ENCODE peak calls at places on chromosomes 6 and 20, in four cellular contexts. S is coronary artery, G is GM23248, Y is colonic mucosa. B is an unnamed sample.

GRCh38 chr6:115456848-115457247 is 603.8 kb downstream of the FRK start:
- DNase-seq in S (no peak), G (no peak), Y (no peak), B (no peak)

GRCh38 chr6:170152111-170152926 is 138.6 kb downstream of the DLL1 start:
- DNase-seq in S (no peak), G (no peak), Y (peak; percentile 51), B (no peak)

GRCh38 chr6:169321546-169321945 is 67.9 kb upstream of the THBS2 start:
- DNase-seq in S (no peak), G (no peak), Y (no peak), B (no peak)

GRCh38 chr6:133764011-133764812 is 124.7 kb upstream of the TCF21 start:
- DNase-seq in S (no peak), G (peak; percentile 75), Y (no peak), B (peak; percentile 67)

GRCh38 chr6:6494677-6495076 is 93.8 kb upstream of the LY86 start:
- DNase-seq in S (no peak), G (peak; percentile 16), Y (peak; percentile 41), B (no peak)

GRCh38 chr20:3673551-3674070 is 8.2 kb downstream of the ADAM33 start:
- DNase-seq in S (no peak), G (no peak), Y (no peak), B (no peak)

GRCh38 chr6:33822575-33823395 is 19.0 kb upstream of the MLN start:
- DNase-seq in S (no peak), G (peak; percentile 58), Y (no peak), B (peak; percentile 43)

GRCh38 chr6:169898788-169899480 is 147.5 kb downstream of the ERMARD start:
- DNase-seq in S (no peak), G (no peak), Y (no peak), B (no peak)

GRCh38 chr6:158784505-158784904 is 34.7 kb downstream of the EZR start:
- DNase-seq in S (no peak), G (peak; percentile 32), Y (no peak), B (peak; percentile 59)

GRCh38 chr6:3252369-3252768 is 6.4 kb upstream of the PSMG4 start:
- DNase-seq in S (peak; percentile 64), G (no peak), Y (no peak), B (no peak)

GRCh38 chr6:158970640-158971291 is 29.2 kb downstream of the RSPH3 start:
- DNase-seq in S (no peak), G (peak; percentile 12), Y (no peak), B (no peak)

GRCh38 chr6:168054663-168055560 is 24.1 kb downstream of the FRMD1 start:
- DNase-seq in S (no peak), G (no peak), Y (no peak), B (no peak)

GRCh38 chr6:72739368-72739779 is 117.5 kb downstream of the KCNQ5 start:
- DNase-seq in S (no peak), G (no peak), Y (no peak), B (no peak)

GRCh38 chr6:57305112-57305511 is 12.3 kb upstream of the PRIM2 start:
- DNase-seq in S (no peak), G (peak; percentile 32), Y (no peak), B (peak; percentile 18)

GRCh38 chr6:42694586-42694985 is 27.8 kb downstream of the PRPH2 start:
- DNase-seq in S (no peak), G (peak; percentile 84), Y (no peak), B (peak; percentile 84)

GRCh38 chr6:130843575-130844320 is 16.5 kb downstream of the SMLR1 start:
- DNase-seq in S (no peak), G (peak; percentile 55), Y (no peak), B (peak; percentile 61)

GRCh38 chr20:45826381-45827019 is 612 bp downstream of the TNNC2 start:
- DNase-seq in S (no peak), G (peak; percentile 58), Y (no peak), B (peak; percentile 54)

GRCh38 chr6:134123666-134124208 is 71.3 kb upstream of the SLC2A12 start:
- DNase-seq in S (no peak), G (peak; percentile 81), Y (no peak), B (peak; percentile 56)

GRCh38 chr20:45946149-45946970 is 11.9 kb downstream of the PCIF1 start:
- DNase-seq in S (no peak), G (peak; percentile 82), Y (peak; percentile 49), B (peak; percentile 61)

GRCh38 chr6:78253618-78254017 is 600.8 kb downstream of the MEI4 start:
- DNase-seq in S (no peak), G (no peak), Y (no peak), B (no peak)

GRCh38 chr6:82129814-82130213 is 117.7 kb downstream of the IBTK start:
- DNase-seq in S (no peak), G (no peak), Y (no peak), B (no peak)

GRCh38 chr6:21003780-21004541 is 469.7 kb downstream of the CDKAL1 start:
- DNase-seq in S (no peak), G (peak; percentile 63), Y (no peak), B (peak; percentile 27)

GRCh38 chr6:122735618-122736017 is 43.9 kb upstream of the FABP7 start:
- DNase-seq in S (no peak), G (no peak), Y (no peak), B (no peak)

GRCh38 chr6:160900031-160900430 is 91.5 kb upstream of the MAP3K4 start:
- DNase-seq in S (no peak), G (no peak), Y (no peak), B (no peak)

GRCh38 chr20:6700563-6701328 is 66.7 kb upstream of the BMP2 start:
- DNase-seq in S (no peak), G (no peak), Y (no peak), B (no peak)

GRCh38 chr6:16769986-16770376 is 8.7 kb upstream of the ATXN1 start:
- DNase-seq in S (no peak), G (peak; percentile 85), Y (no peak), B (peak; percentile 56)

GRCh38 chr6:90611996-90612690 is 25.3 kb upstream of the MAP3K7 start:
- DNase-seq in S (no peak), G (no peak), Y (no peak), B (no peak)

GRCh38 chr20:9613871-9614270 is 99.5 kb downstream of the LAMP5 start:
- DNase-seq in S (no peak), G (no peak), Y (no peak), B (no peak)

GRCh38 chr20:23084282-23084844 is 1.8 kb downstream of the CD93 start:
- DNase-seq in S (peak; percentile 69), G (no peak), Y (no peak), B (no peak)

GRCh38 chr6:2101213-2101612 is 144.2 kb downstream of the GMDS start:
- DNase-seq in S (no peak), G (peak; percentile 25), Y (no peak), B (no peak)